ENCODE peak calls at places on chromosomes 5 and 9, in five cellular contexts. L is A549, K is GM12878, I is HepG2, A is K562. Z is an unnamed sample.

GRCh38 chr5:91058575-91058974 is 324.5 kb downstream of the ARRDC3 start:
- DNase-seq in K (no peak), I (no peak), L (no peak), A (no peak), Z (no peak)

GRCh38 chr5:10424124-10424731 is 17.5 kb upstream of the ROPN1L start:
- DNase-seq in A (no peak), K (no peak), L (peak), I (peak), Z (peak)

GRCh38 chr5:137205237-137205636 is 293.9 kb downstream of the SPOCK1 start:
- DNase-seq in K (no peak), L (no peak), A (no peak), I (no peak), Z (no peak)

GRCh38 chr5:13250450-13251291 is 693.8 kb downstream of the DNAH5 start:
- DNase-seq in L (peak), I (peak), A (peak), K (no peak), Z (peak)

GRCh38 chr5:122845253-122846050 is at the start of gene SNX24:
- DNase-seq in I (peak), L (peak), K (no peak), A (peak), Z (peak)

GRCh38 chr9:101536938-101537337 is 3.3 kb downstream of the RNF20 start:
- DNase-seq in I (peak), L (no peak), A (no peak), K (no peak), Z (no peak)

GRCh38 chr9:2496934-2497333 is 124.7 kb upstream of the VLDLR start:
- DNase-seq in L (no peak), K (no peak), I (no peak), A (no peak), Z (no peak)

GRCh38 chr9:112003538-112003937 is 106.9 kb downstream of the UGCG start:
- DNase-seq in A (no peak), I (no peak), L (no peak), K (no peak), Z (no peak)

GRCh38 chr5:135432113-135432512 is 15.0 kb downstream of the DCANP1 start:
- DNase-seq in L (no peak), A (peak), K (no peak), I (no peak), Z (no peak)

GRCh38 chr5:115920171-115920725 is 42.0 kb upstream of the LVRN start:
- DNase-seq in A (no peak), I (no peak), L (no peak), K (no peak), Z (no peak)

GRCh38 chr9:87067426-87067825 is 120.1 kb upstream of the GAS1 start:
- DNase-seq in A (no peak), I (no peak), K (no peak), L (no peak), Z (no peak)

GRCh38 chr5:162996052-162996451 is 441.3 kb upstream of the CCNG1 start:
- DNase-seq in I (no peak), A (no peak), K (no peak), L (no peak), Z (no peak)

GRCh38 chr9:14131353-14132088 is 182.4 kb downstream of the NFIB start:
- DNase-seq in A (no peak), L (no peak), K (no peak), I (no peak), Z (peak)

GRCh38 chr5:134026521-134027202 is 21.9 kb upstream of the VDAC1 start:
- DNase-seq in I (peak), K (no peak), L (peak), A (peak), Z (peak)

GRCh38 chr5:16774806-16775205 is 158.0 kb upstream of the RETREG1 start:
- DNase-seq in K (no peak), A (no peak), I (peak), L (no peak), Z (no peak)

GRCh38 chr9:36820392-36820861 is 213.6 kb downstream of the PAX5 start:
- DNase-seq in K (no peak), A (no peak), I (no peak), L (no peak), Z (no peak)

GRCh38 chr5:142325677-142326479 is 1.1 kb upstream of the SPRY4 start:
- DNase-seq in K (no peak), I (peak), A (peak), L (peak), Z (peak)

GRCh38 chr9:13665418-13666066 is 386.1 kb upstream of the MPDZ start:
- DNase-seq in I (peak), K (no peak), L (no peak), A (peak), Z (no peak)

GRCh38 chr5:133407277-133407632 is 205.1 kb downstream of the FSTL4 start:
- DNase-seq in L (no peak), I (no peak), A (no peak), K (no peak), Z (no peak)

GRCh38 chr5:64637144-64637543 is 53.2 kb upstream of the SHISAL2B start:
- DNase-seq in A (no peak), L (no peak), I (no peak), K (no peak), Z (no peak)

GRCh38 chr5:31640024-31640423 is 1.1 kb downstream of the PDZD2 start:
- DNase-seq in L (no peak), K (no peak), A (no peak), I (no peak), Z (peak)

GRCh38 chr9:87327567-87328125 is 170.0 kb upstream of the DAPK1 start:
- DNase-seq in K (no peak), I (no peak), L (no peak), A (no peak), Z (peak)

GRCh38 chr9:109934499-109935214 is 154.7 kb downstream of the PALM2AKAP2 start:
- DNase-seq in I (no peak), K (no peak), L (no peak), A (no peak), Z (no peak)

GRCh38 chr5:131460867-131461572 is 174.0 kb downstream of the RAPGEF6 start:
- DNase-seq in I (no peak), K (no peak), A (no peak), L (no peak), Z (peak)

GRCh38 chr5:139413153-139413552 is 9.3 kb upstream of the SPATA24 start:
- DNase-seq in L (no peak), I (no peak), K (no peak), A (no peak), Z (no peak)

GRCh38 chr5:167261309-167262100 is 1029.9 kb upstream of the WWC1 start:
- DNase-seq in I (no peak), L (peak), A (no peak), K (no peak), Z (no peak)

GRCh38 chr5:122076669-122077450 is 1.2 kb downstream of the LOX start:
- DNase-seq in I (peak), K (no peak), L (peak), A (no peak), Z (peak)

GRCh38 chr9:103364753-103365152 is 369.6 kb downstream of the CYLC2 start:
- DNase-seq in I (no peak), L (no peak), K (no peak), A (no peak), Z (no peak)

GRCh38 chr5:34898258-34898895 is 16.9 kb downstream of the RAD1 start:
- DNase-seq in A (peak), I (peak), L (peak), K (no peak), Z (peak)

GRCh38 chr5:93100433-93100832 is 480.6 kb downstream of the NR2F1-AS1 start:
- DNase-seq in L (no peak), A (no peak), I (no peak), K (no peak), Z (no peak)

GRCh38 chr5:14467886-14468285 is 113.7 kb upstream of the OTULINL start:
- DNase-seq in I (no peak), L (no peak), A (no peak), K (no peak), Z (no peak)

GRCh38 chr9:38768351-38768761 is 48.4 kb upstream of the FAM240B start:
- DNase-seq in I (no peak), K (no peak), A (no peak), L (no peak), Z (no peak)

GRCh38 chr9:116686693-116687073 is 422 bp upstream of the TRIM32 start:
- DNase-seq in K (no peak), A (no peak), I (peak), L (no peak), Z (no peak)

GRCh38 chr9:80690340-80690939 is 998.9 kb downstream of the TLE1 start:
- DNase-seq in A (no peak), I (no peak), L (no peak), K (no peak), Z (no peak)

GRCh38 chr9:80691229-80691628 is 998.1 kb downstream of the TLE1 start:
- DNase-seq in A (no peak), L (no peak), I (no peak), K (no peak), Z (no peak)

GRCh38 chr9:80698725-80699124 is 990.6 kb downstream of the TLE1 start:
- DNase-seq in L (no peak), K (no peak), I (no peak), A (no peak), Z (no peak)

GRCh38 chr9:80692751-80693150 is 996.6 kb downstream of the TLE1 start:
- DNase-seq in L (no peak), I (no peak), K (no peak), A (no peak), Z (no peak)
- TF ChIP-seq EP300 in L (no peak), I (no peak), K (no peak), A (no peak), Z (no peak)

GRCh38 chr5:111930905-111931461 is 174.0 kb upstream of the NREP start:
- DNase-seq in L (no peak), A (no peak), K (no peak), I (no peak), Z (no peak)
- TF ChIP-seq MAX in L (no peak), A (no peak), K (no peak), I (no peak), Z (no peak)

GRCh38 chr9:83307051-83307724 is 231.0 kb downstream of the FRMD3 start:
- DNase-seq in K (no peak), I (no peak), L (no peak), A (no peak), Z (no peak)
- TF ChIP-seq EP300 in K (no peak), I (no peak), L (no peak), A (no peak), Z (no peak)

DNA sequence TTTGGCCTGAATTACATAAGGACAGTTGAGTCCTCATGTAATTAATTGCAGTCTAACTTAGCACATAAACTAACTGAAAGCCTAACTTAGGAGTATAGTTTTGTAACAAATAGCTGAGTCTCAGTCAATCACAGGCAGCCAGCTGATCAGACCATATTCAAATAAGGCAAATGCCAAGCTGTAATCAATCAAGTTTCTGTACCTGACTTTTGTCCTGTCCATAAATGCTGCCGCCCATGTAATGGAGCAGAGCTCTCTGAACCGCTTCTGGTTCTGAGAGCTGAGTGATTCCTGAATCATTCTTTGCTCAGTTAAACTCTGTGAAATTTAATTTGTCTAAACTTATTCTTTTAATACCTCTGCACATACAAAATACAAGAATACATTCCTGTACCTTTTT is 104.8 kb downstream of the TSSK1B start:
- DNase-seq in A (no peak), L (no peak), K (no peak), I (no peak), Z (no peak)
- TF ChIP-seq MAX in A (no peak), L (no peak), K (no peak), I (no peak), Z (no peak)

DNA sequence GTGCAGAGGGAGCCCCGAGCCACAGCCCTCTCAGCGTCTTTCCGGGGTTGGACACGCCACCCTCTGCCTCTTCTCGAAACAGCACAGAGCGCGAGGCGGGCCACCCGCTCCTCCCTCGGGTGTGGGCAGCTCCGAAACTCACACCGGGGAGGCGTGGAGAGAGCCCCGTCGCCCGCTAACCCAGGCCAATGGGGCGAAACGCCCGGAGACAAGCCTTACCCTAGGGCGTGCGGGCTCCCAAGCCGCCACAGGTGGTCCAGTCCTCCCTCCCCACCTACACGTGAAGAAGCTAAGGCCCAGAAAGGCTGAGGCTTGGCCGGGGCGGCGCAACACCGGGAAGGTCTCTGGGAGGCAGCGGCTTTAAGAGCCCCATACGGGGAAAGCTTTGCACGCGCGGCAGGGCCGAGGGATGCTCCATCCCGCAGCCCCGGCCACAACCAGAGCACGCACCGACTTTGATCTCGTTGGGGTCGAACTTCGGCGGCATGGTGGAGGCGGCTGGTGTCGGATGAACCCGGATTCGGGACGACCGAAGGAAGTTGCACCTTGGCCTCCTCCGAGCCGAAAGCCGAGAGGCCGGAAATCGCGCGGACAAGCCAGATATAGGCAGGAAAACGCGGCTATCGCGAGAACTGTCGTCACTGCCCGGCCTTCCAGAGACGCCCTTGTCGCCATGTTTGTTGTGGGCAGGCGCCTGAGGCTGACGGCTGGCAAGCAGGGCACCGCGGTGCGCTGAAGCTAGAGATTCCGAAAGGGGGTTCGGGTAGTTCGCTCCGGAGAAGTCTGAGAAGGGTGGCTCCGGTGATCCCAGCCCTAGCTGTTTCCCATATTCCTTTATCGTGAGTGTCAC is at the start of the genes LRSAM1 and RPL12:
- DNase-seq in K (peak), I (peak), A (peak), L (peak), Z (peak)
- TF ChIP-seq EP300 in K (no peak), I (peak), A (no peak), L (no peak), Z (peak)

GRCh38 chr5:95712347-95712958 is 18.7 kb upstream of the RHOBTB3 start:
- DNase-seq in I (no peak), K (no peak), L (peak), A (peak), Z (peak)
- TF ChIP-seq MAX in I (no peak), K (no peak), L (peak), A (peak), Z (peak)

Z was measured in SK-N-SH.